ENCODE peak calls at places on chromosomes 5 and 9, in five cellular contexts. B is NT2/D1, C is heart right ventricle, O is GM23248, G is skeletal muscle cell. I is an unnamed sample.

GRCh38 chr5:90434116-90434714 is 24.7 kb upstream of the CETN3 start:
- DNase-seq in G (no peak), B (peak; percentile 20), O (peak; percentile 51), C (no peak), I (no peak)

GRCh38 chr5:170120576-170120975 is 14.9 kb downstream of the FOXI1 start:
- DNase-seq in C (no peak), B (no peak), G (peak; percentile 63), O (peak; percentile 85), I (no peak)

GRCh38 chr9:127828262-127829031 is 25.8 kb downstream of the FPGS start:
- DNase-seq in O (peak; percentile 87), C (peak; percentile 91), G (no peak), B (peak; percentile 87), I (peak; percentile 97)

GRCh38 chr5:137498301-137498735 is 808 bp downstream of the SPOCK1 start:
- DNase-seq in C (peak; percentile 30), B (no peak), O (peak; percentile 70), G (no peak), I (no peak)

GRCh38 chr9:16726023-16726422 is 144.4 kb downstream of the BNC2 start:
- DNase-seq in G (no peak), O (peak; percentile 58), C (no peak), B (no peak), I (no peak)

GRCh38 chr9:88604836-88605499 is 70.0 kb downstream of the NXNL2 start:
- DNase-seq in O (no peak), B (no peak), G (no peak), C (no peak), I (no peak)

GRCh38 chr5:125258610-125259009 is 512.2 kb upstream of the ZNF608 start:
- DNase-seq in O (no peak), C (no peak), G (no peak), B (no peak), I (no peak)

GRCh38 chr9:3332802-3333201 is 193.0 kb downstream of the RFX3 start:
- DNase-seq in B (no peak), C (no peak), O (no peak), G (no peak), I (no peak)

GRCh38 chr9:84340535-84340934 is at the start of gene SLC28A3:
- DNase-seq in G (no peak), O (no peak), C (no peak), B (no peak), I (no peak)

GRCh38 chr5:128436825-128437224 is 101.2 kb downstream of the FBN2 start:
- DNase-seq in G (peak; percentile 47), C (no peak), B (no peak), O (peak; percentile 65), I (no peak)

GRCh38 chr5:77101298-77101697 is 14.2 kb upstream of the ZBED3 start:
- DNase-seq in C (no peak), B (no peak), G (peak; percentile 50), O (peak; percentile 91), I (no peak)

GRCh38 chr9:99023831-99024230 is 80.1 kb downstream of the COL15A1 start:
- DNase-seq in O (peak; percentile 52), C (peak; percentile 54), G (peak; percentile 48), B (no peak), I (peak; percentile 76)

GRCh38 chr9:6226696-6227095 is 11.1 kb downstream of the IL33 start:
- DNase-seq in C (no peak), G (no peak), O (peak; percentile 25), B (peak; percentile 44), I (no peak)

GRCh38 chr9:132806723-132807421 is 71.2 kb downstream of the AK8 start:
- DNase-seq in G (no peak), C (no peak), B (peak; percentile 71), O (no peak), I (peak; percentile 44)

GRCh38 chr5:52657231-52657645 is 130.5 kb upstream of the ITGA1 start:
- DNase-seq in C (no peak), O (peak; percentile 71), G (peak; percentile 4), B (no peak), I (no peak)

GRCh38 chr9:130446111-130446861 is 1.5 kb downstream of the ASS1 start:
- DNase-seq in C (peak; percentile 88), G (peak; percentile 87), B (no peak), O (peak; percentile 97), I (peak; percentile 85)

GRCh38 chr9:12794024-12794799 is 19.4 kb downstream of the LURAP1L start:
- DNase-seq in B (no peak), O (peak; percentile 26), G (no peak), C (no peak), I (no peak)

DNA sequence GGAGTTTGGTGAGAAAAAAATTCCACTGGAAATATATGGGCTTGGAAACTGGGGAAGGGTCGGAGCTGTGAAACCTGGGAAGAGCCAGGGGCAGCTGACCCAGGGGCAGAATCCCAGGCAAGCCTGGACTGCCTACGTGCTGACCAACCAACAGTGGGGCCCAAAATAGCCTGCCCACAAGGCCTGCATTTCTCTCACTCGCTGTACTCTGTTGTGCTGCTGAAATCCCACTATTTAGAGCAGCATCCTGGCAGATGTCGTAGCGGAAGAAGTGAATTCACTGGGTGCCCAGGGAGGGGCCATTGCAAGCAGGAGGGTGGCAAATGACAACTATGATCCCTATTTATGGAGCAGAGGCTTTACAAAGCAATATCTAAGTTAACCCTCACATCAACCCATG is 9.5 kb downstream of the GDNF start:
- DNase-seq in B (no peak), C (no peak), G (no peak), O (no peak), I (no peak)
- H3K4me3 ChIP-seq in B (no peak overlapping the region), C (no peak overlapping the region), G (no peak overlapping the region), O (no peak overlapping the region), I (no peak overlapping the region)

GRCh38 chr9:103799959-103800358 is 294.1 kb upstream of the SMC2 start:
- DNase-seq in B (no peak), C (no peak), O (no peak), G (no peak), I (no peak)
- H3K4me3 ChIP-seq in B (no peak overlapping the region), C (no peak overlapping the region), O (no peak overlapping the region), G (no peak overlapping the region), I (no peak overlapping the region)

GRCh38 chr9:115086461-115086860 is 31.5 kb downstream of the TNC start:
- DNase-seq in B (no peak), G (no peak), O (no peak), C (no peak), I (no peak)

GRCh38 chr9:115084709-115085108 is 33.2 kb downstream of the TNC start:
- DNase-seq in B (no peak), C (no peak), O (no peak), G (no peak), I (no peak)

GRCh38 chr9:115086886-115087285 is 31.1 kb downstream of the TNC start:
- DNase-seq in O (no peak), C (no peak), B (no peak), G (no peak), I (no peak)

GRCh38 chr9:115085773-115086377 is 32.1 kb downstream of the TNC start:
- DNase-seq in O (no peak), G (no peak), B (no peak), C (no peak), I (no peak)

GRCh38 chr9:115084157-115084556 is 33.8 kb downstream of the TNC start:
- DNase-seq in G (no peak), O (no peak), B (no peak), C (no peak), I (no peak)
- H3K4me3 ChIP-seq in G (no peak overlapping the region), O (no peak overlapping the region), B (no peak overlapping the region), C (no peak overlapping the region), I (no peak overlapping the region)

GRCh38 chr5:55592388-55593114 is 57.8 kb upstream of the PLPP1 start:
- DNase-seq in C (no peak), G (no peak), B (no peak), O (no peak), I (no peak)
- H3K4me3 ChIP-seq in C (no peak overlapping the region), G (no peak overlapping the region), B (no peak overlapping the region), O (no peak overlapping the region), I (no peak overlapping the region)

GRCh38 chr9:126673689-126674364 is 60.1 kb downstream of the LMX1B start:
- DNase-seq in G (peak; percentile 3), C (no peak), O (peak; percentile 20), B (no peak), I (no peak)
- H3K4me3 ChIP-seq in G (no peak overlapping the region), C (no peak overlapping the region), O (no peak overlapping the region), B (no peak overlapping the region), I (no peak overlapping the region)

DNA sequence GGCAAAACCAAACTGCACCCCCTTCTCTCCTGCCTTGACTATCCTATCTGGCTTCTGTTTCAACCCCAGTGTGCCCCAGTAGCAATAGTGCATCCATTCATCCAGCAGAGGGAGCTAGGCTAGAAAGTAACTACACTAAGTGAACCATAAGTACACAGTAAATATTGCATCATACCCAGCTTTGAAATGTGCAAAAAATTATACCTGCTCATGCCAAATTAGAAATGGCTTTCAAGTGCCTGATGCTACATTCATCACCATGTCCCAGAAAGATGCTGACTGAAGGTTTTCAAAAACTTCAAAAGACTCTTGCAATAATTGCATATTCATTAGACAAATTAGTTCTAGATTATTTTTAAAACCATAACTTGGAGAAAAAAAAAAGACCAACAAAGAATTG is 153.5 kb downstream of the PRELID2 start:
- DNase-seq in C (no peak), O (peak; percentile 84), G (peak; percentile 27), B (peak; percentile 27), I (peak; percentile 71)
- H3K4me3 ChIP-seq in C (no peak overlapping the region), O (no peak overlapping the region), G (no peak overlapping the region), B (no peak overlapping the region), I (no peak overlapping the region)

I was measured in right atrium auricular region.